ENCODE peak calls at places on chromosomes 4 and X, in ten cellular contexts. K is prostate gland, R is adrenal gland, Z is lower leg skin, T is heart left ventricle, Y is IMR-90, D is ovary, U is H1, F is stomach, B is NB4. E is an unnamed sample.
A peak's percentile ranks its signal among the peaks of the same experiment; 100 is the strongest.

GRCh38 chrX:106903291-106903820 is at the start of gene RIPPLY1:
- DNase-seq in K (no peak), U (no peak), F (no peak), Z (no peak), B (peak; percentile 6), R (no peak), D (no peak), T (no peak), Y (no peak), E (no peak)

GRCh38 chr4:84286048-84286447 is 213.0 kb downstream of the NKX6-1 start:
- DNase-seq in Y (no peak), D (no peak), U (peak; percentile 47), B (no peak), K (no peak), T (no peak), Z (no peak), R (no peak), F (no peak), E (no peak)

GRCh38 chr4:139243448-139244365 is 36.3 kb downstream of the MGARP start:
- DNase-seq in D (peak; percentile 17), Z (no peak), T (no peak), F (no peak), R (peak; percentile 68), Y (peak; percentile 99), B (no peak), K (peak; percentile 36), U (no peak), E (no peak)

GRCh38 chrX:5998901-5999300 is 229.8 kb downstream of the NLGN4X start:
- DNase-seq in T (no peak), F (no peak), K (no peak), R (no peak), Z (no peak), Y (no peak), U (no peak), D (no peak), B (no peak), E (no peak)

GRCh38 chr4:186015212-186015817 is 53.6 kb upstream of the TLR3 start:
- DNase-seq in U (no peak), D (no peak), K (no peak), R (no peak), B (no peak), T (peak; percentile 39), Z (peak; percentile 31), Y (no peak), F (no peak), E (no peak)

GRCh38 chr4:67160409-67160808 is 384.9 kb downstream of the CENPC start:
- DNase-seq in Z (no peak), R (no peak), K (no peak), Y (no peak), U (no peak), B (peak; percentile 4), F (no peak), D (no peak), T (no peak), E (no peak)

GRCh38 chr4:168560835-168561210 is 64.0 kb downstream of the PALLD start:
- DNase-seq in K (no peak), F (no peak), Y (no peak), R (no peak), U (no peak), D (no peak), B (no peak), Z (no peak), T (no peak), E (no peak)

GRCh38 chr4:108556166-108556565 is 64.2 kb upstream of the RPL34 start:
- DNase-seq in Z (no peak), R (no peak), F (no peak), Y (no peak), U (no peak), D (no peak), B (no peak), K (no peak), T (no peak), E (no peak)

GRCh38 chr4:149785686-149786431 is 29.8 kb downstream of the IQCM start:
- DNase-seq in Z (no peak), F (no peak), U (no peak), D (no peak), R (no peak), K (no peak), Y (peak; percentile 24), B (no peak), T (no peak), E (no peak)

GRCh38 chr4:162644346-162644745 is 480.5 kb upstream of the FSTL5 start:
- DNase-seq in R (no peak), U (no peak), F (no peak), B (no peak), T (no peak), D (no peak), Y (no peak), K (no peak), Z (no peak), E (no peak)

GRCh38 chrX:140526138-140526537 is 21.3 kb upstream of the SOX3 start:
- DNase-seq in F (no peak), R (no peak), U (no peak), B (no peak), K (no peak), D (no peak), T (no peak), Z (no peak), Y (peak; percentile 57), E (no peak)

GRCh38 chrX:69076084-69076483 is 89.2 kb downstream of the PJA1 start:
- DNase-seq in D (no peak), U (no peak), R (no peak), B (peak; percentile 30), T (no peak), Z (peak; percentile 32), F (no peak), Y (no peak), K (no peak), E (no peak)

GRCh38 chr4:82739292-82740190 is 59.1 kb downstream of the SCD5 start:
- DNase-seq in D (no peak), Y (peak; percentile 40), T (peak; percentile 66), Z (peak; percentile 91), K (peak; percentile 42), R (peak; percentile 55), F (peak; percentile 79), U (peak; percentile 97), B (peak; percentile 80), E (no peak)

GRCh38 chr4:54913751-54914526 is 211.5 kb downstream of the KDR start:
- DNase-seq in K (no peak), D (no peak), Z (no peak), B (no peak), Y (no peak), R (peak; percentile 19), U (no peak), T (peak; percentile 18), F (no peak), E (no peak)
- TF ChIP-seq POLR2A in K (no peak), D (no peak), Z (no peak), B (no peak), Y (no peak), R (no peak), U (no peak), T (no peak), F (no peak), E (no peak)

GRCh38 chr4:183722738-183723560 is 63.9 kb downstream of the TRAPPC11 start:
- DNase-seq in U (peak; percentile 79), F (peak; percentile 81), B (peak; percentile 83), K (peak; percentile 79), Y (peak; percentile 4), T (peak; percentile 77), D (peak; percentile 51), Z (peak; percentile 94), R (peak; percentile 61), E (no peak)
- TF ChIP-seq POLR2A in U (no peak), F (no peak), B (no peak), K (no peak), Y (no peak), T (no peak), D (no peak), Z (no peak), R (no peak), E (no peak)

DNA sequence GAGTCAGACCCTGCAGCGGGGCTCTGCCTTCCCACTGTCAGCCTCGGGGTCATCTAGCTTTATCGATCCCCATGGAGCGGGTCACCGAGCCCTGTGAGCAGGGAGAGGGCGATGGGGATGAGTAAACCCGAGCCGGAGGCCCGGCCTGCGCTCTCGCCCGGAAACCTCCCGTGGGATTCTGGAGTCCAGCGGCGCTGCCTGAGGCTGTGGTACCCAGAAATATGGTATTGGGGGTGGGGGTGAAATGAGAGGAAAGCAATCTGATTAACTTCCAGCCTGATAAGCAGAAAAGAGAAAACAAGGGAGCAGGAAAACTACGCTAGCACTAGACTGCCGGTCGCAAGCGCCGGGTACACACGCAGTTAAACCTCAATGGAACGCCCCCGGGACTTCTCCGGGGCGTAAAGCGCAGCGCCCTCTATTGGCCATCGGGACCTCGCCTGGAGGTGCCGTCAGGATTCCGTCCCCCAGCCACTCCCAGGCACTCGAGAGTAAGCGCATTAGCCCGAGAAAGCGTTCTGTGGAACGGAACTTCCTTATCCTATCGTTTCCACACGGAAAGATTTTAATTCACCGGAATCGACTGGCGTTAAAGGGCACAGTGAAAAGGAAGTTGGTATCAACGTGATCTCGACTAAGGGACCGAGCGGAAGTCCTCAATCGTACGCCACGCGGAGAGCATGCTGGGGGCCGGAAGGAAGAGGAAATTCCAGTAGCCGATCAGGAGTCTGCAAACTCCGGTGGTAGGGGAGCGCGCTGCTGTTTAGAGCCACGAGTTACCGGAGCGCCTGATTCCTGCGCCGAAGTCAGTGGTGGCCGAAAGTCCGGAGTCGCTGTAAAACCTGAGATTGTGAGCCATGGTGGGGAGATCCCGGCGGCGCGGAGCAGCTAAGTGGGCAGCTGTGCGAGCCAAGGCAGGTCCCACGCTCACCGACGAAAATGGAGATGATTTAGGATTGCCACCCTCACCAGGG is at the start of gene UTP3:
- DNase-seq in Y (peak; percentile 99), R (peak; percentile 96), F (peak; percentile 95), T (peak; percentile 97), B (peak; percentile 97), K (peak; percentile 95), U (peak; percentile 95), D (peak; percentile 96), Z (peak; percentile 99), E (peak; percentile 78)
- TF ChIP-seq POLR2A in Y (peak; percentile 84), R (peak; percentile 60), F (peak; percentile 30), T (peak; percentile 48), B (peak; percentile 76), K (peak; percentile 51), U (no peak), D (peak; percentile 74), Z (no peak), E (no peak)

DNA sequence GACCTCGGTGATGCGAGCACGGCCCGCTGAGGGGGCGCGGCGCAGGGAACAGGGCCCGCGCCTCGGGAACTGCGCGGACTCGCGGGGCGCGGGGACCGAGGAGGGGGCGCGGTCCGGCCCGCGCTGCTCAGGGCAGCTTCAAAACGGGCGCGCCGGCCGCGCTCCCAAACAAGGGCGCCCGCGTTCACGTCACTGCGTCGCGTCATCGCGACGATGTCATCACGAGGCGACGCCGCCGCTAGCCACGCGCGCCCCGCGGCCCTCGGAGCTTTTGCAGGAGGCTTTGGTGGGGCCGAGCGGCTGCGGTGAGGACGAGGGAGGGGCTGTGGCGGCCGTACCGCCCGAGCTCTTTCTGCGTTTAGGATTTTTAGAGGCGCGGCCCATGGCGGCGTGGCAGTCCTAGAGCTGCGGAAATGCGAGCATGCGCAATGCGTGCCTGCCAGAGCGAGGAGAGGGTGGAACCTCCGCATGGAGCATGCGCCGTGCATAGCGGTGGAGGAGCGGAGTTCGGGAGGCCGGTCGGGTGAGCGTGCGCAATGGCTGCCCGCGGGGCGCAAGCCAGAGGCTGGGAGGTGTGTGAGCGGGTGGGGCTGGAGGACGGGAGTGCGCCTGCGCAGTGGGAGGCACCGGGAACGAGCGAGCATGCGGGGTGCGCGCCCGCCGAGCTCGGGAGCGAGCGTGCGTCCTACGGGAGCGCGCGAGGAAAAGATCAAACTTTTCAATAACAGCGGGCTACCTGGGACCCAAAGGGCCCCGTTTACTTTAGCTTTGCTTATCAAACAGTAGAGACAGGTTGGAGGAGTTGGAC is at the start of gene PPP2R3B:
- DNase-seq in Z (peak; percentile 100), K (peak; percentile 98), U (peak; percentile 98), T (peak; percentile 99), Y (peak; percentile 98), R (peak; percentile 99), D (peak; percentile 100), B (peak; percentile 93), F (peak; percentile 99), E (no peak)
- TF ChIP-seq POLR2A in Z (no peak), K (peak; percentile 46), U (no peak), T (peak; percentile 46), Y (peak; percentile 90), R (peak; percentile 55), D (peak; percentile 44), B (peak; percentile 64), F (no peak), E (peak; percentile 53)